ENCODE peak calls at places on chromosome 19, in five cellular contexts. Z is PC-9, A is left ventricle myocardium inferior, H is transverse colon, V is activated B cell treated with CpG ODN at 0.5 μM for 24 hours. J is an unnamed sample.

GRCh38 chr19:55206664-55207500 is 2.4 kb downstream of the PTPRH start:
- DNase-seq in Z (peak), A (peak), H (peak), V (no peak), J (peak)

GRCh38 chr19:16325161-16325527 is 518 bp downstream of the KLF2 start:
- DNase-seq in Z (no peak), A (peak), H (peak), V (peak), J (no peak)

GRCh38 chr19:9958451-9958850 is 22.1 kb upstream of the OLFM2 start:
- DNase-seq in Z (no peak), A (no peak), H (no peak), V (no peak), J (no peak)

GRCh38 chr19:34299576-34299975 is 45.2 kb downstream of the GARRE1 start:
- DNase-seq in Z (no peak), A (no peak), H (no peak), V (no peak), J (no peak)

GRCh38 chr19:6100284-6100915 is 9.9 kb downstream of the RFX2 start:
- DNase-seq in Z (no peak), A (no peak), H (no peak), V (peak), J (peak)

GRCh38 chr19:41997121-41997850 is 3.3 kb upstream of the ATP1A3 start:
- DNase-seq in Z (no peak), A (peak), H (peak), V (peak), J (peak)

GRCh38 chr19:584240-585001 is 5.3 kb upstream of the HCN2 start:
- DNase-seq in Z (no peak), A (peak), H (peak), V (peak), J (peak)

GRCh38 chr19:39752390-39752789 is 14.6 kb upstream of the CLC start:
- DNase-seq in Z (no peak), A (no peak), H (no peak), V (no peak), J (no peak)

GRCh38 chr19:33195711-33196347 is 1.7 kb downstream of the LRP3 start:
- DNase-seq in Z (no peak), A (no peak), H (no peak), V (no peak), J (no peak)

GRCh38 chr19:15378529-15379082 is 981 bp downstream of the AKAP8 start:
- DNase-seq in Z (peak), A (peak), H (peak), V (no peak), J (peak)

GRCh38 chr19:49894879-49895565 is 1.7 kb downstream of the IL4I1 start:
- DNase-seq in Z (no peak), A (no peak), H (no peak), V (no peak), J (peak)

GRCh38 chr19:32862173-32862572 is 7.4 kb downstream of the SLC7A9 start:
- DNase-seq in Z (no peak), A (no peak), H (no peak), V (no peak), J (no peak)

GRCh38 chr19:22545751-22546150 is 88.4 kb upstream of the ZNF492 start:
- DNase-seq in Z (no peak), A (peak), H (peak), V (no peak), J (peak)
- TF ChIP-seq CTCF in Z (peak), A (peak), H (peak), V (no peak), J (peak)

GRCh38 chr19:45547965-45548609 is 36.5 kb downstream of the OPA3 start:
- DNase-seq in Z (peak), A (no peak), H (peak), V (no peak), J (no peak)

GRCh38 chr19:45558399-45558878 is 26.2 kb downstream of the OPA3 start:
- DNase-seq in Z (no peak), A (no peak), H (peak), V (peak), J (peak)

GRCh38 chr19:45554481-45554880 is 30.1 kb downstream of the OPA3 start:
- DNase-seq in Z (no peak), A (no peak), H (no peak), V (no peak), J (no peak)

GRCh38 chr19:45556835-45557234 is 27.8 kb downstream of the OPA3 start:
- DNase-seq in Z (no peak), A (no peak), H (no peak), V (no peak), J (no peak)

GRCh38 chr19:45553464-45553863 is 31.1 kb downstream of the OPA3 start:
- DNase-seq in Z (no peak), A (no peak), H (peak), V (no peak), J (no peak)
- TF ChIP-seq CTCF in Z (no peak), A (no peak), H (peak), V (no peak), J (no peak)

GRCh38 chr19:53019684-53020083 is 6.0 kb downstream of the ERVV-1 start:
- DNase-seq in Z (no peak), A (no peak), H (no peak), V (no peak), J (no peak)
- TF ChIP-seq CTCF in Z (peak), A (no peak), H (no peak), V (no peak), J (no peak)

GRCh38 chr19:48169585-48169973 is 565 bp downstream of the LIG1 start:
- DNase-seq in Z (peak), A (peak), H (peak), V (peak), J (peak)

GRCh38 chr19:48171584-48172170 is 1.2 kb downstream of the ZSWIM9 start:
- DNase-seq in Z (no peak), A (no peak), H (no peak), V (no peak), J (no peak)

GRCh38 chr19:48168689-48169088 is 1.5 kb downstream of the LIG1 start:
- DNase-seq in Z (no peak), A (no peak), H (no peak), V (no peak), J (no peak)

GRCh38 chr19:48170817-48171347 is 402 bp downstream of the ZSWIM9 start:
- DNase-seq in Z (no peak), A (no peak), H (no peak), V (peak), J (no peak)

DNA sequence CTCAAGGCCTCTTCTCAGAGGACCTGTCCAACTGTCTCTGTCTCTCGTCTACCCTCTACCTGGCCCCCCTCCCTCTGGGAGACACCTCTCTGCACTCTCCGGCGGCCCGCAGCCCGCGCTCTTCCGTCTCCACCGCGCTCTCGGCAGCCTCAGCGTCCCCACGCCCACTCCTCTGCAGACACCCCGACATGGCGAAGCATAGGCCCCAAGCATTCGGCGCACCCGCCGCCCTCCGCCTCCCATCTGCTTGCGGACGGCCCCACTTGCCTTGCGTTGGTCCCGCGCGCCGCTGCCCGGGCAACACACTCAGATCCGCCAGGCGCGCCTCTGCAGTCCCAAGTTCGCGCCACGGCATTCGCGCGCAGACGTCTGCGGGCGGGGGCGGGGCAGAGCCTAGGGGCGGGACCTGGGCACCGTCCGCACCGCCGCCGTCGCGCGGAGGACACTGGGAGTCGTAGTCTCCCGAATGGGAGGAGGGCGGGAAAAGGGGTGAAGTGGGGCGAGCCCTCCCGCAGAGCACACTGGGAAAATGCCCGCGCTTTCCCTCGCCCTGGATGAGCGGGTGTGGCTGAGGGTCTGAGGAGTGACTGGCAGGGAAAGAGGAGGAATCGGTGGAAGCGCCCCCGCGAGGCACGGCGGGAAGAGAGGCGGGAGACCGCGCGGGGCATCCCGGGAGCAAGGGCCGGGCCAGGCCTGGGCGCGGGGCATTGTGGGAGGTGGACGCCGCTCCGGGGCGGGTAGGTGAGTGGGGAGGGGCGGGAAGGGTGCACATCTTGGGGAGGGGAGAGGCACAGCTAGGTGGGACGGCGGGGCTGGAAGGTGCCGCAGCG is at the start of the genes LIG1 and ZSWIM9:
- DNase-seq in Z (peak), A (peak), H (peak), V (peak), J (peak)
- TF ChIP-seq CTCF in Z (peak), A (peak), H (no peak), V (no peak), J (no peak)

DNA sequence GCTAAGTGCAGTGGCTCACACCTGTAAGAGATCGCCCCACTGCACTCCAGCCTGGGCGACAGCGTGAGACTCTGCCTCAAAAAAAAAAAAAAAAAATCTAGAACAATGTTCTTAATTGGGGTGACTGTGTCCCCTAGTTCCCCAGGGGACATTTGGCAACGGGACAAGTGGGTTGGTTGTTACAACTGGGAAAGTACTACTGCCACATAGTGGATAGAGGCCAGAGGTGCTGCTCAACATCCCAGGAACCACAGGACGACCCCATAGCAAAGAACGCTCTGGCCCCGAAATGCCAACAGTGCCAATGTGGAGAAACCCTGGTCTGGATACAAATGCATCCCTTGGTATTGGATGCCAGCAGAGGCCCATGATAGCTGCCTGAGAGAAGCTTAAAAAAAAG is 11.8 kb downstream of the NLRP12 start:
- DNase-seq in Z (no peak), A (no peak), H (no peak), V (no peak), J (no peak)
- TF ChIP-seq CTCF in Z (peak), A (no peak), H (no peak), V (no peak), J (no peak)

GRCh38 chr19:35612224-35612558 is 344 bp upstream of the HAUS5 start:
- DNase-seq in Z (no peak), A (no peak), H (no peak), V (peak), J (no peak)

GRCh38 chr19:35612559-35613321 is at the start of gene HAUS5:
- DNase-seq in Z (peak), A (peak), H (peak), V (peak), J (peak)

GRCh38 chr19:35609881-35610353 is 2.6 kb upstream of the HAUS5 start:
- DNase-seq in Z (no peak), A (no peak), H (no peak), V (peak), J (peak)

GRCh38 chr19:35608250-35608649 is 4.3 kb upstream of the HAUS5 start:
- DNase-seq in Z (no peak), A (no peak), H (no peak), V (no peak), J (peak)

GRCh38 chr19:35607661-35608060 is 4.9 kb upstream of the HAUS5 start:
- DNase-seq in Z (no peak), A (no peak), H (no peak), V (no peak), J (no peak)
- TF ChIP-seq CTCF in Z (no peak), A (no peak), H (no peak), V (no peak), J (no peak)

GRCh38 chr19:12779162-12779993 is 4.0 kb upstream of the HOOK2 start:
- DNase-seq in Z (peak), A (peak), H (peak), V (no peak), J (no peak)
- TF ChIP-seq CTCF in Z (no peak), A (no peak), H (no peak), V (no peak), J (peak)

GRCh38 chr19:52566121-52566520 is 4.0 kb upstream of the ZNF701 start:
- DNase-seq in Z (no peak), A (no peak), H (no peak), V (no peak), J (no peak)

GRCh38 chr19:52567921-52568320 is 2.2 kb upstream of the ZNF701 start:
- DNase-seq in Z (no peak), A (no peak), H (no peak), V (no peak), J (no peak)

GRCh38 chr19:52566588-52566987 is 3.5 kb upstream of the ZNF701 start:
- DNase-seq in Z (peak), A (no peak), H (no peak), V (no peak), J (no peak)

DNA sequence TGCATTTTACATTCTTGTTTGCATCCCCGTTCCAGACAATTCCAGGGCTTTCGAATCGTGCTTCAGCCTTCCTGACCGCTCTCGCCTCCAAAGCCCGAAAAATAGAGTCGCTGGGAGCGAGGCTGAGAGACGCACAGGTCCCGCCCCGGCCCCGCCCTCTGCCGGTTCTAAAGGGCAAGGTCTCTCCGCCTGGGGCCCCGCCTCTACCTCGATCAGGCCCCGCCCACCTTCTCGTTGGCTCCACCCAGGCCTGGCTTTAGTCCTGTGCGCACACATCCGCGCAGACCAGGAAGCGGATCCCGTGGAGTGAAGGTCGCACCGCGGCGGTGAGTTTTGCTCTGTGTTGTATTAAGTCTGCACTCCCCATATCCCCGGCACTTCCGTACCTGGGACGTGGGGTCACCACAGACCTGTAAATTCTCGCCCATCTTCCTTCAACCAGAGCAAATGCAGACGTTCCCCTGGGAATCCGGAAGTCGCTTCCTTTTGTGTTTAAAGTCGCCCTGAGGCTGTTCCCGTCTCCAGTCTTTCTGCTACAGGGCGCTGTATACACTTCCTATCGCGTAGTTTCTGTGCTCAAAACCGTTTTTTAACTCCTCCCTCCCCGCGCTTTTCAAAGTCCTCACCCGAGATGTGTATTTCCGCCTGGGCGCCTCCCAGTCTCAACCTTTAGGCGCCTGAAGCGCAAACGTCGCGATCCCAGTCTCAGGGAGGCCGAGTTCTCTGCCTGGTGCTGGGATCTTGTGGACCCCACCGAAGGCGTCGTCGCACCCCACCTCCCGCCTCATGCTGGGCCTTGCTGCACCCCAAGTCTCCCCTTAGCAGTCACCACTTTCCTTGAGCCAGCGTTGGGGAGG is at the start of gene ZNF701:
- DNase-seq in Z (peak), A (peak), H (peak), V (peak), J (peak)
- TF ChIP-seq CTCF in Z (peak), A (peak), H (peak), V (no peak), J (no peak)

GRCh38 chr19:57802269-57802668 is 12.4 kb downstream of the ZNF552 start:
- DNase-seq in Z (no peak), A (no peak), H (no peak), V (no peak), J (peak)
- TF ChIP-seq CTCF in Z (no peak), A (no peak), H (no peak), V (no peak), J (peak)

J was measured in GM10248.